ENCODE peak calls at places on chromosomes 4 and X, in nine cellular contexts. P, I, U, M, Y, D, R, J and H are unnamed samples.
A peak's percentile ranks its signal among the peaks of the same experiment; 100 is the strongest.

GRCh38 chr4:7014815-7015214 is 28.4 kb upstream of the TADA2B start:
- DNase-seq in P (no peak), I (no peak), U (no peak), M (no peak), Y (no peak), D (no peak), R (no peak), J (no peak), H (no peak)

GRCh38 chr4:106647451-106647850 is 278.9 kb upstream of the GIMD1 start:
- DNase-seq in P (no peak), I (no peak), U (no peak), M (no peak), Y (no peak), D (no peak), R (no peak), J (no peak), H (no peak)

GRCh38 chr4:112770111-112770510 is 133.2 kb downstream of the LARP7 start:
- DNase-seq in P (no peak), I (no peak), U (no peak), M (no peak), Y (no peak), D (no peak), R (no peak), J (no peak), H (no peak)

GRCh38 chrX:129310000-129310399 is 213.3 kb downstream of the SMARCA1 start:
- DNase-seq in P (no peak), I (no peak), U (no peak), M (no peak), Y (no peak), D (no peak), R (no peak), J (no peak), H (no peak)

GRCh38 chrX:148960060-148960459 is 459.6 kb downstream of the AFF2 start:
- DNase-seq in P (no peak), I (peak; percentile 2), U (no peak), M (no peak), Y (no peak), D (no peak), R (no peak), J (no peak), H (no peak)

GRCh38 chr4:145531193-145531592 is 49.5 kb downstream of the SMAD1 start:
- DNase-seq in P (no peak), I (no peak), U (no peak), M (no peak), Y (no peak), D (no peak), R (no peak), J (no peak), H (no peak)

GRCh38 chrX:2928127-2928582 is 984 bp downstream of the ARSD start:
- DNase-seq in P (no peak), I (no peak), U (peak; percentile 25), M (no peak), Y (peak; percentile 19), D (no peak), R (no peak), J (no peak), H (no peak)

GRCh38 chr4:51853027-51853682 is 10.2 kb downstream of the DCUN1D4 start:
- DNase-seq in P (no peak), I (no peak), U (peak; percentile 84), M (no peak), Y (no peak), D (no peak), R (no peak), J (no peak), H (no peak)

GRCh38 chrX:40100141-40100536 is 2.4 kb upstream of the BCOR start:
- DNase-seq in P (no peak), I (no peak), U (no peak), M (no peak), Y (no peak), D (no peak), R (no peak), J (no peak), H (no peak)

GRCh38 chrX:18415386-18415785 is 10.0 kb upstream of the CDKL5 start:
- DNase-seq in P (no peak), I (peak; percentile 32), U (peak; percentile 6), M (no peak), Y (no peak), D (no peak), R (no peak), J (no peak), H (no peak)